ENCODE peak calls at places on chromosome 3, in nine cellular contexts. V is left lung; W is esophagus squamous epithelium; G is activated effector memory CD4-positive, alpha-beta T cell treated with anti-CD3 and anti-CD28 coated beads, Interleukin-2, amount 50 U/mL, for 16 hours; C is neural crest cell; D is NCI-H2081; M is HTR-8/SVneo; A is GM12865; I is posterior cingulate gyrus. Z is an unnamed sample.

GRCh38 chr3:184158394-184158793 is 3.2 kb downstream of the DVL3 start:
- DNase-seq in V (no peak), A (no peak), I (no peak), W (no peak), C (no peak), D (no peak), G (no peak), M (no peak), Z (no peak)

GRCh38 chr3:148739720-148740119 is 42.0 kb downstream of the AGTR1 start:
- DNase-seq in V (no peak), G (no peak), W (no peak), C (no peak), D (no peak), A (no peak), I (no peak), M (no peak), Z (no peak)

GRCh38 chr3:98972155-98972554 is 70.7 kb upstream of the DCBLD2 start:
- DNase-seq in M (no peak), V (no peak), I (no peak), G (no peak), C (no peak), D (no peak), W (no peak), A (no peak), Z (peak)

GRCh38 chr3:182682263-182683229 is 110.8 kb upstream of the ATP11B start:
- DNase-seq in V (peak), M (peak), C (peak), A (peak), W (no peak), D (peak), G (peak), I (peak), Z (peak)

GRCh38 chr3:63855333-63855940 is 8.2 kb downstream of the THOC7 start:
- DNase-seq in M (no peak), G (no peak), C (no peak), D (peak), A (no peak), V (no peak), I (no peak), W (no peak), Z (no peak)

GRCh38 chr3:71047616-71048531 is 535.7 kb downstream of the FOXP1 start:
- DNase-seq in M (no peak), D (no peak), I (no peak), G (no peak), W (no peak), C (no peak), A (no peak), V (no peak), Z (no peak)

GRCh38 chr3:198079771-198080520 is 119.9 kb downstream of the LMLN start:
- DNase-seq in W (no peak), D (no peak), M (no peak), C (peak), A (no peak), I (peak), G (peak), V (no peak), Z (no peak)

GRCh38 chr3:188469228-188469885 is 315.4 kb downstream of the LPP start:
- DNase-seq in C (no peak), D (no peak), V (no peak), A (no peak), G (no peak), M (no peak), W (no peak), I (no peak), Z (peak)

GRCh38 chr3:128504957-128505730 is 12.1 kb upstream of the GATA2 start:
- DNase-seq in D (no peak), C (no peak), V (no peak), M (no peak), W (no peak), G (no peak), I (no peak), A (no peak), Z (no peak)

GRCh38 chr3:72633101-72633500 is 215.1 kb downstream of the SHQ1 start:
- DNase-seq in G (no peak), W (no peak), D (no peak), M (no peak), C (no peak), A (no peak), V (no peak), I (no peak), Z (peak)

GRCh38 chr3:80788914-80789313 is 972.5 kb downstream of the GBE1 start:
- DNase-seq in I (no peak), V (no peak), D (no peak), G (no peak), A (no peak), C (no peak), M (no peak), W (no peak), Z (no peak)

GRCh38 chr3:11835028-11835639 is 11.6 kb downstream of the TAMM41 start:
- DNase-seq in I (no peak), G (no peak), A (no peak), V (no peak), W (no peak), C (no peak), M (peak), D (peak), Z (no peak)

GRCh38 chr3:24686764-24687163 is 192.1 kb upstream of the THRB start:
- DNase-seq in M (no peak), W (no peak), V (no peak), G (no peak), I (no peak), D (no peak), C (no peak), A (no peak), Z (no peak)

GRCh38 chr3:30082652-30083051 is 523.7 kb upstream of the TGFBR2 start:
- DNase-seq in C (no peak), V (no peak), G (no peak), D (no peak), I (no peak), M (no peak), A (no peak), W (no peak), Z (no peak)

GRCh38 chr3:30680789-30681188 is 74.4 kb downstream of the TGFBR2 start:
- DNase-seq in D (peak), C (peak), M (no peak), I (peak), W (no peak), G (no peak), A (no peak), V (no peak), Z (no peak)